ENCODE peak calls at places on chromosome 13, in five cellular contexts. P is iris pigment epithelial cell, Y is IMR-90, Z is HFF-Myc, X is cardiac muscle cell. B is an unnamed sample.

GRCh38 chr13:37587236-37587635 is 11.3 kb downstream of the POSTN start:
- DNase-seq in Z (no peak), X (peak), P (no peak), Y (no peak), B (no peak)

GRCh38 chr13:27455331-27455855 is 5.0 kb upstream of the MTIF3 start:
- DNase-seq in X (no peak), Z (no peak), Y (no peak), P (no peak), B (no peak)

GRCh38 chr13:74129500-74130144 is 4.6 kb downstream of the KLF12 start:
- DNase-seq in Y (no peak), P (peak), X (no peak), Z (no peak), B (no peak)

GRCh38 chr13:39786091-39786490 is 130.6 kb downstream of the COG6 start:
- DNase-seq in P (no peak), Y (no peak), X (peak), Z (no peak), B (no peak)

GRCh38 chr13:114208134-114208533 is 26.6 kb upstream of the CDC16 start:
- DNase-seq in P (no peak), Z (no peak), X (no peak), Y (no peak), B (no peak)

GRCh38 chr13:65656740-65657329 is 1573.3 kb downstream of the PCDH9 start:
- DNase-seq in Y (peak), Z (no peak), X (peak), P (peak), B (no peak)

GRCh38 chr13:33402975-33403374 is 117.4 kb upstream of the STARD13 start:
- DNase-seq in P (no peak), Z (no peak), Y (no peak), X (no peak), B (no peak)

GRCh38 chr13:114081761-114082681 is 50.4 kb downstream of the RASA3 start:
- DNase-seq in P (no peak), Z (no peak), Y (no peak), X (no peak), B (no peak)

GRCh38 chr13:74084375-74084902 is 49.8 kb downstream of the KLF12 start:
- DNase-seq in Z (no peak), P (no peak), X (no peak), Y (no peak), B (no peak)

GRCh38 chr13:106532111-106532929 is 3.1 kb downstream of the EFNB2 start:
- DNase-seq in P (peak), X (peak), Z (no peak), Y (peak), B (peak)

GRCh38 chr13:107799001-107799400 is 416.3 kb downstream of the LIG4 start:
- DNase-seq in Y (peak), P (peak), Z (no peak), X (peak), B (no peak)

GRCh38 chr13:111859361-111860105 is 207.4 kb upstream of the SOX1 start:
- DNase-seq in X (no peak), Z (no peak), Y (no peak), P (no peak), B (no peak)

GRCh38 chr13:24784319-24784718 is 20.4 kb downstream of the RNF17 start:
- DNase-seq in Z (no peak), X (no peak), Y (no peak), P (peak), B (no peak)

GRCh38 chr13:99991806-99992242 is 10.2 kb downstream of the ZIC2 start:
- DNase-seq in Z (no peak), X (no peak), Y (no peak), P (no peak), B (no peak)

GRCh38 chr13:80168089-80168850 is 172.7 kb downstream of the SPRY2 start:
- DNase-seq in Z (no peak), P (peak), X (peak), Y (peak), B (peak)

GRCh38 chr13:21012841-21013681 is 48.3 kb downstream of the LATS2 start:
- DNase-seq in P (peak), X (peak), Z (no peak), Y (no peak), B (no peak)

GRCh38 chr13:30364876-30365275 is 57.4 kb upstream of the UBE2L5 start:
- DNase-seq in P (peak), Z (no peak), Y (peak), X (peak), B (no peak)

GRCh38 chr13:98133949-98134348 is 8.9 kb upstream of the FARP1 start:
- DNase-seq in Z (no peak), Y (no peak), X (no peak), P (no peak), B (no peak)

GRCh38 chr13:29496241-29496712 is 99.2 kb downstream of the SLC7A1 start:
- DNase-seq in X (peak), Y (no peak), P (no peak), Z (no peak), B (no peak)

B was measured in BE2C.